ENCODE peak calls at places on chromosomes 7 and 10, in seven cellular contexts. J is stimulated activated naive CD8-positive, alpha-beta T cell treated with anti-CD3 and anti-CD28 coated beads, Interleukin-15, Interleukin-2, amounts not matched to agents 100 U/mL and 50 U/mL, for 24 hours; E is activated CD4-positive, alpha-beta T cell treated with anti-CD3 and anti-CD28 coated beads, Interleukin-2, amount 10 ng/mL, durations not matched to agents 24 days and 14 days; Y is NCI-H1105; T is HEK293T; S is activated CD8-positive, alpha-beta memory T cell treated with anti-CD3 and anti-CD28 coated beads for 4 hours; B is stimulated activated CD8-positive, alpha-beta memory T cell treated with anti-CD3 and anti-CD28 coated beads, Interleukin-2, amount 100 ng/mL, for 48 hours. H is an unnamed sample.

GRCh38 chr10:5944389-5945202 is 32.7 kb downstream of the IL15RA start:
- DNase-seq in J (no peak), T (no peak), B (no peak), E (no peak), Y (no peak), S (no peak), H (no peak)

GRCh38 chr10:89837173-89838001 is 136.0 kb downstream of the KIF20B start:
- DNase-seq in T (no peak), Y (no peak), S (no peak), B (peak), J (peak), E (peak), H (no peak)

GRCh38 chr7:70000747-70001348 is 402.6 kb downstream of the AUTS2 start:
- DNase-seq in B (no peak), T (no peak), E (no peak), Y (no peak), S (no peak), J (no peak), H (no peak)

GRCh38 chr7:91182819-91183405 is 81.3 kb upstream of the FZD1 start:
- DNase-seq in T (no peak), B (no peak), E (no peak), J (no peak), Y (no peak), S (no peak), H (no peak)

GRCh38 chr7:20735346-20736065 is 51.2 kb downstream of the SP8 start:
- DNase-seq in Y (no peak), J (no peak), T (no peak), B (no peak), E (no peak), S (no peak), H (no peak)

GRCh38 chr7:134730359-134730758 is 49.1 kb upstream of the CALD1 start:
- DNase-seq in S (no peak), Y (no peak), B (no peak), T (no peak), E (no peak), J (no peak), H (no peak)

GRCh38 chr7:31029674-31030073 is 22.4 kb upstream of the ADCYAP1R1 start:
- DNase-seq in Y (no peak), B (no peak), J (no peak), E (no peak), S (no peak), T (no peak), H (no peak)

GRCh38 chr10:16611037-16611436 is 89.4 kb upstream of the C1QL3 start:
- DNase-seq in B (no peak), J (no peak), S (no peak), T (no peak), E (no peak), Y (no peak), H (no peak)

GRCh38 chr7:66043681-66044497 is 31.7 kb upstream of the ASL start:
- DNase-seq in B (peak), E (peak), S (no peak), Y (no peak), J (peak), T (no peak), H (no peak)

GRCh38 chr10:46298346-46299266 is 11.8 kb downstream of the ANTXRL start:
- DNase-seq in Y (no peak), B (no peak), T (no peak), S (no peak), J (no peak), E (no peak), H (peak)

GRCh38 chr7:7687800-7688199 is 30.6 kb downstream of the RPA3 start:
- DNase-seq in J (no peak), T (no peak), Y (no peak), B (no peak), S (no peak), E (no peak), H (no peak)

GRCh38 chr10:3969876-3970666 is 185.1 kb upstream of the KLF6 start:
- DNase-seq in J (no peak), B (no peak), Y (no peak), E (peak), T (no peak), S (no peak), H (no peak)

GRCh38 chr10:102605712-102606111 is 38.6 kb upstream of the TRIM8 start:
- DNase-seq in Y (no peak), E (no peak), T (no peak), B (no peak), J (no peak), S (no peak), H (no peak)

GRCh38 chr10:89414146-89414878 is at the start of gene IFIT5:
- DNase-seq in J (peak), S (peak), E (peak), Y (peak), B (peak), T (peak), H (peak)

GRCh38 chr10:8767616-8768015 is 713.1 kb downstream of the GATA3 start:
- DNase-seq in B (no peak), T (no peak), S (no peak), E (no peak), J (no peak), Y (no peak), H (no peak)

GRCh38 chr10:132589681-132590080 is 52.1 kb downstream of the INPP5A start:
- DNase-seq in B (no peak), S (no peak), J (no peak), Y (no peak), E (no peak), T (no peak), H (no peak)

GRCh38 chr7:28132959-28133745 is 47.4 kb downstream of the JAZF1 start:
- DNase-seq in B (no peak), E (no peak), J (no peak), S (no peak), T (no peak), Y (no peak), H (no peak)

GRCh38 chr7:82443044-82443800 is at the start of gene CACNA2D1:
- DNase-seq in S (no peak), J (peak), B (no peak), E (peak), Y (no peak), T (peak), H (no peak)

GRCh38 chr7:36984710-36985308 is 260.5 kb upstream of the AOAH start:
- DNase-seq in Y (peak), T (no peak), E (no peak), S (no peak), B (no peak), J (no peak), H (peak)

GRCh38 chr10:77763453-77764430 is 126.1 kb upstream of the KCNMA1 start:
- DNase-seq in B (no peak), Y (no peak), S (no peak), J (no peak), T (no peak), E (no peak), H (no peak)

GRCh38 chr7:70795948-70796347 is 336.0 kb upstream of the GALNT17 start:
- DNase-seq in B (no peak), T (no peak), J (no peak), E (no peak), Y (no peak), S (no peak), H (no peak)

GRCh38 chr10:76185476-76186255 is 754.2 kb downstream of the LRMDA start:
- DNase-seq in Y (no peak), E (no peak), J (no peak), S (no peak), B (no peak), T (no peak), H (no peak)

GRCh38 chr10:49615721-49616120 is 1.9 kb downstream of the CHAT start:
- DNase-seq in B (no peak), S (no peak), J (no peak), Y (no peak), T (no peak), E (no peak), H (no peak)

GRCh38 chr7:64706625-64707292 is 40.8 kb downstream of the ZNF107 start:
- DNase-seq in B (no peak), T (no peak), Y (no peak), E (no peak), S (no peak), J (no peak), H (no peak)

GRCh38 chr10:87705339-87705738 is 45.7 kb downstream of the PAPSS2 start:
- DNase-seq in S (no peak), E (no peak), B (no peak), T (no peak), Y (no peak), J (no peak), H (no peak)

GRCh38 chr7:32957326-32958045 is at the start of gene FKBP9:
- DNase-seq in T (peak), E (peak), J (peak), S (no peak), Y (peak), B (no peak), H (no peak)

GRCh38 chr7:28921822-28922221 is 36.3 kb downstream of the TRIL start:
- DNase-seq in B (peak), J (peak), S (no peak), Y (peak), E (peak), T (peak), H (peak)